ENCODE peak calls at places on chromosomes 1 and 21, in six cellular contexts. O is IMR-90, N is H1, P is neuronal stem cell, R is H9, W is trophoblast cell. H is an unnamed sample.

GRCh38 chr1:91650764-91651163 is 150.1 kb downstream of the CDC7 start:
- DNase-seq in O (peak; percentile 100), P (no peak), R (no peak), N (no peak), W (no peak), H (peak; percentile 98)

GRCh38 chr1:205680073-205680851 is at the start of gene SLC45A3:
- DNase-seq in W (no peak), R (peak; percentile 75), O (no peak), N (no peak), P (peak; percentile 48), H (no peak)

GRCh38 chr1:59971464-59971911 is 44.9 kb upstream of the CYP2J2 start:
- DNase-seq in N (no peak), R (peak; percentile 82), W (peak; percentile 33), P (peak; percentile 70), O (peak; percentile 34), H (peak; percentile 57)

GRCh38 chr1:211788626-211789025 is 41.9 kb downstream of the LPGAT1 start:
- DNase-seq in P (no peak), R (no peak), N (no peak), W (no peak), O (peak; percentile 50), H (peak; percentile 68)

GRCh38 chr1:41957568-41957967 is 38.8 kb upstream of the HIVEP3 start:
- DNase-seq in W (no peak), P (no peak), R (no peak), N (no peak), O (peak; percentile 75), H (no peak)

GRCh38 chr1:29635073-29635335 is 398.7 kb downstream of the PTPRU start:
- DNase-seq in W (no peak), O (no peak), P (no peak), R (peak; percentile 17), N (no peak), H (no peak)

GRCh38 chr1:151003175-151003574 is 3.5 kb downstream of the MINDY1 start:
- DNase-seq in P (no peak), O (no peak), N (no peak), R (no peak), W (no peak), H (no peak)

GRCh38 chr1:113975211-113975895 is 3.9 kb upstream of the OLFML3 start:
- DNase-seq in R (no peak), W (no peak), O (peak; percentile 47), P (no peak), N (no peak), H (peak; percentile 63)

GRCh38 chr21:41668686-41669532 is 97.9 kb downstream of the RIPK4 start:
- DNase-seq in R (no peak), W (no peak), P (no peak), O (no peak), N (no peak), H (no peak)

GRCh38 chr1:165904948-165905347 is 77.5 kb downstream of the UCK2 start:
- DNase-seq in N (no peak), R (no peak), O (no peak), P (no peak), W (no peak), H (no peak)

GRCh38 chr1:50492142-50492541 is 68.9 kb upstream of the DMRTA2 start:
- DNase-seq in W (no peak), N (no peak), R (no peak), O (no peak), P (no peak), H (no peak)

GRCh38 chr21:42672699-42673458 is 19.5 kb downstream of the PDE9A start:
- DNase-seq in O (peak; percentile 29), P (peak; percentile 26), N (no peak), W (peak; percentile 11), R (no peak), H (peak; percentile 96)

GRCh38 chr1:154609398-154610380 is 1.7 kb upstream of the ADAR start:
- DNase-seq in R (peak; percentile 90), W (peak; percentile 31), O (peak; percentile 36), N (peak; percentile 77), P (no peak), H (peak; percentile 41)

GRCh38 chr1:215637041-215637573 is 70.0 kb downstream of the KCTD3 start:
- DNase-seq in N (no peak), O (peak; percentile 94), R (no peak), P (no peak), W (no peak), H (peak; percentile 1)

GRCh38 chr1:154418062-154418897 is 13.1 kb downstream of the IL6R start:
- DNase-seq in R (no peak), W (no peak), N (no peak), O (no peak), P (no peak), H (no peak)

GRCh38 chr1:22052115-22053017 is at the start of gene CDC42:
- DNase-seq in O (peak; percentile 94), P (peak; percentile 90), W (peak; percentile 97), R (peak; percentile 96), N (peak; percentile 83), H (peak; percentile 96)
- H4K8ac ChIP-seq in O (peak within 1 kb of the TSS; percentile 95), P (peak within 1 kb of the TSS; percentile 86), W (peak within 1 kb of the TSS; percentile 97), R (no peak within 1 kb of the TSS), N (peak within 1 kb of the TSS; percentile 94), H (peak within 1 kb of the TSS; percentile 99)

GRCh38 chr1:222104097-222104496 is 362.2 kb upstream of the DUSP10 start:
- DNase-seq in W (no peak), O (no peak), P (no peak), N (no peak), R (no peak), H (no peak)
- H4K91ac ChIP-seq in W (no peak overlapping the region), O (no peak overlapping the region), P (peak overlapping the region; percentile 35), N (no peak overlapping the region), R (no peak overlapping the region), H (no peak overlapping the region)

GRCh38 chr1:161374373-161374772 is 6.7 kb upstream of the CFAP126 start:
- DNase-seq in R (no peak), O (no peak), W (no peak), N (no peak), P (no peak), H (peak; percentile 28)
- H4K8ac ChIP-seq in R (no peak overlapping the region), O (no peak overlapping the region), W (no peak overlapping the region), N (no peak overlapping the region), P (no peak overlapping the region), H (no peak overlapping the region)

GRCh38 chr1:23129846-23130245 is 38.8 kb downstream of the LUZP1 start:
- DNase-seq in W (no peak), R (no peak), N (no peak), O (no peak), P (no peak), H (no peak)

GRCh38 chr1:23133587-23133986 is 35.1 kb downstream of the LUZP1 start:
- DNase-seq in P (no peak), R (no peak), N (no peak), W (no peak), O (no peak), H (no peak)

GRCh38 chr1:23132033-23132432 is 36.6 kb downstream of the LUZP1 start:
- DNase-seq in P (no peak), O (no peak), R (no peak), N (no peak), W (no peak), H (no peak)

GRCh38 chr1:23134055-23134454 is 34.6 kb downstream of the LUZP1 start:
- DNase-seq in O (no peak), P (no peak), N (no peak), W (no peak), R (no peak), H (no peak)
- H4K91ac ChIP-seq in O (no peak overlapping the region), P (no peak overlapping the region), N (no peak overlapping the region), W (no peak overlapping the region), R (no peak overlapping the region), H (no peak overlapping the region)

GRCh38 chr1:236619398-236619797 is 15.1 kb upstream of the HEATR1 start:
- DNase-seq in O (no peak), N (no peak), P (no peak), R (no peak), W (no peak), H (no peak)
- H4K8ac ChIP-seq in O (no peak overlapping the region), N (no peak overlapping the region), P (no peak overlapping the region), R (no peak overlapping the region), W (no peak overlapping the region), H (no peak overlapping the region)

DNA sequence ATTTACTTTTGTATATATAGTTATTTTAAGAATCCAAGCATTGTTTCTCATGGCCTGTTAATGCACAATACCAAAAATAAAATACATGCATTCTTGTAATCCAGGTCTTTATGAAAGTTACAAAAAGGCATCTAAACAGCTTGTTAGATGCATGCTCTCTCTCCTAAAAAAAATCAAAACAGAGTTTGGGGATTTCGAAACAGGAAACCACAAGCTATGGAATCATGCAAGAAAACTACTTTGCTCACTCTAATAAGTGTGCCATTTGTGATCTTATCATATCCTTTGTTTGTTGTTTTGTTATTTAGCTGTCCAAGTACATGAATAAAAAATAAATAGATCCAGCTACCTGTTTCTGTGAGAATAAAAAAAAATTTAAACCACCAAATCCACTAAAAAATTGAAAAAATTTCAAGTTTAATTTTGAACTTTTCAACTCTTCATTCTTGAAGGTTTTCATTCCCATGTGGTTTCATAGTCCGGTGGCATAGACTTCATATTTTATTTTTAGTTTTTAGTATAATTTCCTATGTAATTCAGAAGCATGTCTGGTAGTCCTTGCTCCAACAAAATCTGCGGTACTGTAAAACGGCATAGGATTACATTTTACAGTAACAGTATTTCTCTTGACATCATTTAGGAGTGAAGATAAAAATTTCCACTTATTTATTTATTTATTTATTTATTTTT is 1.6 kb upstream of the ATG4C start:
- DNase-seq in R (no peak), N (no peak), P (no peak), W (no peak), O (peak; percentile 66), H (peak; percentile 67)
- H4K91ac ChIP-seq in R (no peak overlapping the region), N (no peak overlapping the region), P (no peak overlapping the region), W (no peak overlapping the region), O (no peak overlapping the region), H (no peak overlapping the region)

DNA sequence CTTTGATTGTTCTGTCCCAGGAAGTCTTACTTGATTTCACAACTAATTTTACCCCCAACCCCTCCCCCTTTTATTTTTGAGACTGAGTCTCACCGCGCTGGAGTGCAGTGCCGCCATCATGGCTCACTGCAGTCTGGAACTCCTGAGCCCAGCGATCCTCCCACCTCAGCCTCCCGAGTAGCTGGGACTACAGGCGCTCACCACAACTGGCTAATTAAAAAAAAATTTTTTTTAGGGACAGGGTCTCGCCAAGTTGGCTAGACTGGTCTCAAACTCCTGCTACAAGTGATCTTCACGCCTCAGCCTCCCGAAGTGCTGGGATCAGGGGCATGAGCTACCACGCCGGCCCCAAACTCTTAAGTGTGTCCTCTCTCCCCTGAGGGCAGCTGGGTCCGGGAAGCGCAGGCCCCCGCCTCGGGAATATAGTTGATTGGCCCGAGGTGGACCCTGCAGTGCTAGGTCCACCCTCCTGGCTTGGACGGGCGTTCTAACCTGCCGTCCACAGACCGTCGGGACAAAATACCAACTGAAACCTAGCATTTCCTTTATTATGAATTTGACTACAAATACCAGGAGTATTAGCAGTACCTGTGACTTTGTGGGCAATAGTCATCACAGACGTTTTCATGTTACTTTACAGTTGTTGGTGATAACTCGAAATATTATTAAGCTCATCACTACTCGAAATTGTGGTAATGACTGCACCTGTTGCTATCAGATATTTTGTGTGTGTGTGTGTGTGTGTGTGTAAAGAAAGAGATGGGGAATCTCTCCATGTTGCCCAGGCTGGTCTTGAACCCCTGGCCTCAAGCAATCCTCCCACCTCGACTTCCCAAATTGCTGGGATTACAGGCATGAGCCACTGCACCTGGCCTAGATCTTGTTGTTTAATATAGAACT is 642 bp upstream of the PARP1 start:
- DNase-seq in O (no peak), W (no peak), N (no peak), P (no peak), R (no peak), H (no peak)
- H4K8ac ChIP-seq in O (peak overlapping the region; percentile 72), W (peak overlapping the region; percentile 70), N (peak overlapping the region; percentile 66), P (no peak overlapping the region), R (no peak overlapping the region), H (peak overlapping the region; percentile 21)

GRCh38 chr1:110957798-110958197 is 5.9 kb downstream of the LRIF1 start:
- DNase-seq in R (no peak), P (no peak), N (no peak), W (no peak), O (no peak), H (no peak)
- H4K91ac ChIP-seq in R (no peak overlapping the region), P (no peak overlapping the region), N (no peak overlapping the region), W (no peak overlapping the region), O (no peak overlapping the region), H (no peak overlapping the region)

H was measured in mesenchymal stem cell.